ENCODE peak calls at places on chromosomes 5 and 9, in four cellular contexts. R is lower lobe of right lung, D is IMR-90, I is cardiac muscle cell. E is an unnamed sample.

GRCh38 chr5:157669701-157670097 is 1.6 kb upstream of the C5orf52 start:
- DNase-seq in I (no peak), R (no peak), D (no peak), E (no peak)

GRCh38 chr9:35110327-35110758 is 5.3 kb downstream of the ATOSB start:
- DNase-seq in I (peak; percentile 49), D (peak; percentile 43), R (no peak), E (peak; percentile 49)

GRCh38 chr9:33331411-33331891 is 41.1 kb downstream of the NFX1 start:
- DNase-seq in I (no peak), D (peak; percentile 55), R (no peak), E (no peak)

GRCh38 chr9:128116104-128117083 is 11.1 kb downstream of the PTGES2 start:
- DNase-seq in I (no peak), R (peak; percentile 40), D (no peak), E (no peak)

GRCh38 chr5:120479066-120479465 is 15.0 kb downstream of the PRR16 start:
- DNase-seq in D (peak; percentile 62), R (no peak), I (peak; percentile 4), E (no peak)

GRCh38 chr9:137281345-137282116 is 4.0 kb downstream of the TOR4A start:
- DNase-seq in I (no peak), R (no peak), D (no peak), E (no peak)

GRCh38 chr5:150410524-150411244 is 2.0 kb downstream of the CD74 start:
- DNase-seq in I (peak; percentile 84), D (peak; percentile 74), R (no peak), E (peak; percentile 23)

GRCh38 chr5:91848453-91848852 is 465.3 kb upstream of the ARRDC3 start:
- DNase-seq in D (peak; percentile 81), I (peak; percentile 45), R (no peak), E (peak; percentile 21)

GRCh38 chr9:109908459-109909390 is 128.7 kb downstream of the PALM2AKAP2 start:
- DNase-seq in D (peak; percentile 96), R (no peak), I (peak; percentile 45), E (no peak)

GRCh38 chr9:113875420-113875916 is 641 bp upstream of the ZNF618 start:
- DNase-seq in D (no peak), R (no peak), I (no peak), E (no peak)
- H3K27ac ChIP-seq in D (peak overlapping the region; percentile 55), R (no peak overlapping the region), I (no peak overlapping the region), E (no peak overlapping the region)

DNA sequence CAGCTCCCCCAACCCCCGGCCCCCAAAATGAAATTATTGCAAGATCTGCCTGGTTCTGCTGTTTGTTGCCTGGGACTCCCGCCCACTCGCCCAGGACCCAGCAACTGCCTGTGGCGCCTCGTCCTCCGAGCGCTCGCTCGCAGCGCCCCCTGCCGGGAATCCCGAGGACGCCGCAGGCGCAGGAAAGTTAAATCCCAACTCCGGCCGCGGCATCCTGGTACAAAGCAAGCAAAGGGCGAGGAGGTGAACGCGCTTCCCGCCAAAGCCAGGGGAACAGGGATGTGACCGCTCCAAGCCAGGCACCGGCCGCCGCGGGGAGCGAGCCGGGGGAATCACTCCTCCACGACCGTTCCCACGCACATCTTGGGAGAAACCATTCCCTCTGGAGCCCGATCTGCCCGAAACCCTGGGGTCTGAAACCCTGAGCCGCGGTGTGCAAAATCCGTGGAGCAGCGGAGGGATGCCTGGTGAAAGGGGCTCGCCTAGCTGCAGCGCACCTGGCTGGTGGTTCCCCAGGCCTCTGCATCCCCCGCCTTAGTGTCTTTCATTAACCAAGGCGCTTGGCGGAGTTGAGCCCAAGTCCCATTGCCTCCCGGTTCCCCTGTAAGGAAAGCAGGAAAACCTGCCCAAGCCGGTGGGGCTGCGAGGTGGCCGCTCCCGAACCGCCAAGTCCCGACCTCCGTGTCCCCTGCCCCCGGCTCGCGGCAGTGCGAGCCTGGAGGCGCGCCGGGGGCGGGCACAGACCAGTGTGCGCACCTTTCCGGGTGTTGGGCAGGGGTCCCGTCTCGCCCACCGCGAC is 1.2 kb downstream of the SEMA5A start:
- DNase-seq in I (peak; percentile 87), R (peak; percentile 81), D (peak; percentile 80), E (peak; percentile 79)
- TF ChIP-seq CTCF in I (peak; percentile 95), R (peak; percentile 84), D (peak; percentile 96), E (peak; percentile 97)

GRCh38 chr9:99221623-99222415 is at the start of the genes ALG2 and SEC61B:
- DNase-seq in R (peak; percentile 97), D (peak; percentile 96), I (peak; percentile 97), E (peak; percentile 93)
- H3K4me1 ChIP-seq in R (peaks cover 65% of the 10 kb centered on the region), D (no peaks in the 10 kb centered on the region), I (peaks cover 29% of the 10 kb centered on the region), E (peaks cover 4% of the 10 kb centered on the region)

GRCh38 chr9:92725726-92726125 is 38.9 kb downstream of the BICD2 start:
- DNase-seq in I (no peak), R (peak; percentile 20), D (no peak), E (no peak)
- H3K27ac ChIP-seq in I (no peak overlapping the region), R (no peak overlapping the region), D (no peak overlapping the region), E (peak overlapping the region; percentile 18)

GRCh38 chr9:105656131-105656921 is 5.9 kb upstream of the TAL2 start:
- DNase-seq in I (no peak), R (no peak), D (no peak), E (no peak)
- TF ChIP-seq CTCF in I (peak; percentile 28), R (peak; percentile 23), D (peak; percentile 4), E (peak; percentile 47)

GRCh38 chr9:121494192-121494591 is 5.5 kb downstream of the GGTA1 start:
- DNase-seq in I (no peak), R (no peak), D (no peak), E (no peak)

GRCh38 chr9:121498487-121499176 is 1.0 kb downstream of the GGTA1 start:
- DNase-seq in R (peak; percentile 63), D (peak; percentile 42), I (peak; percentile 67), E (no peak)

GRCh38 chr9:121499177-121499426 is 542 bp downstream of the GGTA1 start:
- DNase-seq in D (no peak), R (no peak), I (no peak), E (no peak)

GRCh38 chr9:121498150-121498486 is 1.5 kb downstream of the GGTA1 start:
- DNase-seq in D (peak; percentile 72), I (peak; percentile 82), R (no peak), E (peak; percentile 75)

DNA sequence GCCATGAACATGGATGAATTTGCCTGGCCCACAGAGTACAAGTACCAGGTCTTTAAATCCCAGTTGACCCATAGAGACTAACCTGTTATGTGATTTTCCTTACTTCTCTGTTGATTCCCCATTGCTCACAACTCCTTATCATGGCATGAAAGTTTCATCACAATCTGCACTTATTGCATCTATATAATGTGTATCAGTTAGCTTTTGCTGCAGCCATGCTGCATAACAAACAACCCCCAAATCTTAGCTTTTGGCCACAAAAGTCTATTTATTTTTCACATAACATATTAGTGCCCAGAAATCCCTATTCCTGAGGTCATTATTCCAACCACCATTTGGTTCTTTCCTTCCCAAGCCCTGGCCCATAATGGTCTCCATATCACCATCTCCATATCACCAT is 3.7 kb downstream of the GGTA1 start:
- DNase-seq in R (no peak), D (no peak), I (no peak), E (no peak)
- H3K4me1 ChIP-seq in R (peaks cover 24% of the 10 kb centered on the region), D (peaks cover 5% of the 10 kb centered on the region), I (no peaks in the 10 kb centered on the region), E (no peaks in the 10 kb centered on the region)

GRCh38 chr5:134438268-134438622 is 26.6 kb upstream of the CDKN2AIPNL start:
- DNase-seq in R (no peak), I (peak; percentile 87), D (peak; percentile 90), E (peak; percentile 21)
- H3K27ac ChIP-seq in R (peak overlapping the region; percentile 84), I (no peak overlapping the region), D (peak overlapping the region; percentile 88), E (no peak overlapping the region)

E was measured in foreskin keratinocyte.